ENCODE peak calls at places on chromosome 10, in nine cellular contexts. One of them, this sample, is unnamed.

GRCh38 chr10:130531312-130531711 is 395.1 kb downstream of the GLRX3 start:
- DNase-seq in RCC 7860: no peak
- DNase-seq in nephron progenitor cell: no peak
- DNase-seq in colonic mucosa: no peak
- DNase-seq in neural crest cell: no peak
- DNase-seq in hepatocyte: no peak
- DNase-seq in head of caudate nucleus: no peak
- DNase-seq in KG1: no peak
- DNase-seq in CD8-positive, alpha-beta T cell: no peak
- DNase-seq in this sample: no peak

GRCh38 chr10:75430000-75430763 is 1.2 kb upstream of the LRMDA start:
- DNase-seq in RCC 7860: no peak
- DNase-seq in nephron progenitor cell: peak; percentile 26
- DNase-seq in colonic mucosa: peak; percentile 73
- DNase-seq in neural crest cell: peak; percentile 32
- DNase-seq in hepatocyte: peak; percentile 57
- DNase-seq in head of caudate nucleus: no peak
- DNase-seq in KG1: no peak
- DNase-seq in CD8-positive, alpha-beta T cell: no peak
- DNase-seq in this sample: no peak

GRCh38 chr10:126234630-126235029 is 153.6 kb downstream of the ADAM12 start:
- DNase-seq in RCC 7860: no peak
- DNase-seq in nephron progenitor cell: no peak
- DNase-seq in colonic mucosa: no peak
- DNase-seq in neural crest cell: no peak
- DNase-seq in hepatocyte: no peak
- DNase-seq in head of caudate nucleus: no peak
- DNase-seq in KG1: no peak
- DNase-seq in CD8-positive, alpha-beta T cell: peak; percentile 29
- DNase-seq in this sample: no peak

GRCh38 chr10:48551796-48552591 is 52.9 kb downstream of the ARHGAP22 start:
- DNase-seq in RCC 7860: peak; percentile 61
- DNase-seq in nephron progenitor cell: peak; percentile 40
- DNase-seq in colonic mucosa: no peak
- DNase-seq in neural crest cell: peak; percentile 35
- DNase-seq in hepatocyte: peak; percentile 57
- DNase-seq in head of caudate nucleus: peak; percentile 61
- DNase-seq in KG1: peak; percentile 34
- DNase-seq in CD8-positive, alpha-beta T cell: peak; percentile 44
- DNase-seq in this sample: peak; percentile 69

GRCh38 chr10:98470850-98471249 is 24.1 kb upstream of the HPS1 start:
- DNase-seq in RCC 7860: no peak
- DNase-seq in nephron progenitor cell: no peak
- DNase-seq in colonic mucosa: no peak
- DNase-seq in neural crest cell: no peak
- DNase-seq in hepatocyte: no peak
- DNase-seq in head of caudate nucleus: no peak
- DNase-seq in KG1: no peak
- DNase-seq in CD8-positive, alpha-beta T cell: no peak
- DNase-seq in this sample: peak; percentile 45

GRCh38 chr10:91024541-91024940 is 103.7 kb upstream of the ANKRD1 start:
- DNase-seq in RCC 7860: no peak
- DNase-seq in nephron progenitor cell: no peak
- DNase-seq in colonic mucosa: no peak
- DNase-seq in neural crest cell: no peak
- DNase-seq in hepatocyte: no peak
- DNase-seq in head of caudate nucleus: no peak
- DNase-seq in KG1: no peak
- DNase-seq in CD8-positive, alpha-beta T cell: no peak
- DNase-seq in this sample: no peak

GRCh38 chr10:21749788-21750187 is 215.8 kb downstream of the MLLT10 start:
- DNase-seq in RCC 7860: no peak
- DNase-seq in nephron progenitor cell: no peak
- DNase-seq in colonic mucosa: no peak
- DNase-seq in neural crest cell: no peak
- DNase-seq in hepatocyte: no peak
- DNase-seq in head of caudate nucleus: no peak
- DNase-seq in KG1: no peak
- DNase-seq in CD8-positive, alpha-beta T cell: no peak
- DNase-seq in this sample: no peak

GRCh38 chr10:110392121-110392859 is 87.6 kb upstream of the SMNDC1 start:
- DNase-seq in RCC 7860: no peak
- DNase-seq in nephron progenitor cell: no peak
- DNase-seq in colonic mucosa: no peak
- DNase-seq in neural crest cell: no peak
- DNase-seq in hepatocyte: no peak
- DNase-seq in head of caudate nucleus: no peak
- DNase-seq in KG1: no peak
- DNase-seq in CD8-positive, alpha-beta T cell: no peak
- DNase-seq in this sample: peak; percentile 36

GRCh38 chr10:79056361-79056735 is 12.4 kb upstream of the ZMIZ1 start:
- DNase-seq in RCC 7860: no peak
- DNase-seq in nephron progenitor cell: no peak
- DNase-seq in colonic mucosa: peak; percentile 44
- DNase-seq in neural crest cell: no peak
- DNase-seq in hepatocyte: no peak
- DNase-seq in head of caudate nucleus: no peak
- DNase-seq in KG1: no peak
- DNase-seq in CD8-positive, alpha-beta T cell: no peak
- DNase-seq in this sample: no peak

GRCh38 chr10:77971804-77972144 is 45.2 kb upstream of the DLG5 start:
- DNase-seq in RCC 7860: no peak
- DNase-seq in nephron progenitor cell: no peak
- DNase-seq in colonic mucosa: no peak
- DNase-seq in neural crest cell: no peak
- DNase-seq in hepatocyte: no peak
- DNase-seq in head of caudate nucleus: no peak
- DNase-seq in KG1: no peak
- DNase-seq in CD8-positive, alpha-beta T cell: no peak
- DNase-seq in this sample: no peak

GRCh38 chr10:78236416-78237015 is 202.9 kb downstream of the RPS24 start:
- DNase-seq in RCC 7860: no peak
- DNase-seq in nephron progenitor cell: no peak
- DNase-seq in colonic mucosa: no peak
- DNase-seq in neural crest cell: no peak
- DNase-seq in hepatocyte: no peak
- DNase-seq in head of caudate nucleus: no peak
- DNase-seq in KG1: no peak
- DNase-seq in CD8-positive, alpha-beta T cell: no peak
- DNase-seq in this sample: no peak

GRCh38 chr10:3123571-3124411 is 48.8 kb downstream of the PITRM1 start:
- DNase-seq in RCC 7860: no peak
- DNase-seq in nephron progenitor cell: no peak
- DNase-seq in colonic mucosa: no peak
- DNase-seq in neural crest cell: no peak
- DNase-seq in hepatocyte: no peak
- DNase-seq in head of caudate nucleus: no peak
- DNase-seq in KG1: no peak
- DNase-seq in CD8-positive, alpha-beta T cell: no peak
- DNase-seq in this sample: no peak

GRCh38 chr10:17453377-17454091 is 861 bp downstream of the ST8SIA6 start:
- DNase-seq in RCC 7860: no peak
- DNase-seq in nephron progenitor cell: peak; percentile 75
- DNase-seq in colonic mucosa: peak; percentile 61
- DNase-seq in neural crest cell: peak; percentile 16
- DNase-seq in hepatocyte: peak; percentile 75
- DNase-seq in head of caudate nucleus: peak; percentile 7
- DNase-seq in KG1: no peak
- DNase-seq in CD8-positive, alpha-beta T cell: peak; percentile 65
- DNase-seq in this sample: peak; percentile 31

GRCh38 chr10:43238462-43238861 is 28.4 kb downstream of the RASGEF1A start:
- DNase-seq in RCC 7860: no peak
- DNase-seq in nephron progenitor cell: no peak
- DNase-seq in colonic mucosa: no peak
- DNase-seq in neural crest cell: no peak
- DNase-seq in hepatocyte: no peak
- DNase-seq in head of caudate nucleus: peak; percentile 0
- DNase-seq in KG1: no peak
- DNase-seq in CD8-positive, alpha-beta T cell: peak; percentile 40
- DNase-seq in this sample: no peak

GRCh38 chr10:113062977-113063967 is 113.2 kb downstream of the TCF7L2 start:
- DNase-seq in RCC 7860: no peak
- DNase-seq in nephron progenitor cell: peak; percentile 44
- DNase-seq in colonic mucosa: no peak
- DNase-seq in neural crest cell: no peak
- DNase-seq in hepatocyte: no peak
- DNase-seq in head of caudate nucleus: no peak
- DNase-seq in KG1: no peak
- DNase-seq in CD8-positive, alpha-beta T cell: no peak
- DNase-seq in this sample: peak; percentile 56